ENCODE peak calls at places on chromosomes 7 and 10, in seven cellular contexts. P is K562, M is HL-60, T is stomach, O is SK-N-SH, K is GM23338, J is prostate gland. B is an unnamed sample.
A peak's percentile ranks its signal among the peaks of the same experiment; 100 is the strongest.

GRCh38 chr10:111126073-111126472 is 49.2 kb downstream of the ADRA2A start:
- DNase-seq in P (no peak), K (no peak), M (no peak), J (no peak), T (no peak), O (no peak), B (no peak)

GRCh38 chr10:1873916-1874315 is 136.6 kb upstream of the ADARB2 start:
- DNase-seq in K (no peak), M (no peak), P (no peak), T (no peak), J (no peak), O (no peak), B (no peak)

GRCh38 chr7:143222782-143223181 is 945 bp downstream of the TAS2R40 start:
- DNase-seq in T (peak; percentile 34), P (no peak), M (peak; percentile 91), J (no peak), K (no peak), O (no peak), B (no peak)

GRCh38 chr10:69869291-69869841 is 67.7 kb downstream of the COL13A1 start:
- DNase-seq in P (no peak), K (no peak), M (no peak), T (peak; percentile 66), O (peak; percentile 61), J (peak; percentile 23), B (no peak)

GRCh38 chr10:19958787-19959186 is 142.6 kb downstream of the PLXDC2 start:
- DNase-seq in M (no peak), P (no peak), O (no peak), J (no peak), T (no peak), K (no peak), B (no peak)

GRCh38 chr10:102451105-102451969 is at the start of gene C10orf95:
- DNase-seq in J (no peak), P (no peak), K (peak; percentile 52), M (peak; percentile 19), O (no peak), T (no peak), B (no peak)

GRCh38 chr7:150365673-150366398 is 2.8 kb upstream of the REPIN1 start:
- DNase-seq in P (no peak), O (no peak), K (peak; percentile 67), J (no peak), M (peak; percentile 66), T (no peak), B (no peak)

GRCh38 chr7:54798569-54798968 is 39.6 kb upstream of the SEC61G start:
- DNase-seq in T (no peak), O (no peak), K (no peak), M (no peak), P (no peak), J (peak; percentile 30), B (no peak)

GRCh38 chr7:16929146-16929762 is 47.5 kb upstream of the AGR3 start:
- DNase-seq in J (no peak), T (no peak), O (no peak), K (no peak), P (no peak), M (peak; percentile 72), B (no peak)

DNA sequence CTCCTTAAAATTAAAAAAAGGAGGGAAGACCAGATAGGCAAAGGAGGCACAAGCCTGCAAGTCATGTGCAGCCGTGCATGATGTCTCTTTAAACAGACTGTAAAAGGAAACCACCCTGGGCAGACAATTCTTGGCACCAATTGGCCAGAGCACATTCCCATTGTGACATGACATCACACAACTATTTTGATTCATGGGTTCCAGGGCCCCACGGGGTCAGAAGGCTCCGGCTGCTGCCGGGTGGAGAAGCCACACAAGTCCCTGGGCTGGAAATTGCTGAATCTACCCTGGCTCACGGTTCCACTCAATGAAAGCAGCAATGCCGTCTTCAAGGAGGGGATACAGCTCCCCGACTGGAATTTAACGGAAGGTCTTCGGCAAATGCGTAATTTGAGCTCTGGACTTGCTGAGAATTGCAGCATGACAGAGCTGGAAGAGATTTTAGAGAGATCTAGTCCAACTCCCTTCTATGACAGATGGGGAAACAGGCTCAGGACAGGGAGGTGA is 140.5 kb downstream of the PRKAG2 start:
- DNase-seq in M (no peak), O (peak; percentile 76), K (peak; percentile 68), T (peak; percentile 44), J (peak; percentile 74), P (peak; percentile 23), B (peak; percentile 79)
- TF ChIP-seq POLR2AphosphoS5 in M (no peak), O (peak; percentile 68), K (no peak), T (peak; percentile 28), J (peak; percentile 74), P (no peak), B (peak; percentile 45)

DNA sequence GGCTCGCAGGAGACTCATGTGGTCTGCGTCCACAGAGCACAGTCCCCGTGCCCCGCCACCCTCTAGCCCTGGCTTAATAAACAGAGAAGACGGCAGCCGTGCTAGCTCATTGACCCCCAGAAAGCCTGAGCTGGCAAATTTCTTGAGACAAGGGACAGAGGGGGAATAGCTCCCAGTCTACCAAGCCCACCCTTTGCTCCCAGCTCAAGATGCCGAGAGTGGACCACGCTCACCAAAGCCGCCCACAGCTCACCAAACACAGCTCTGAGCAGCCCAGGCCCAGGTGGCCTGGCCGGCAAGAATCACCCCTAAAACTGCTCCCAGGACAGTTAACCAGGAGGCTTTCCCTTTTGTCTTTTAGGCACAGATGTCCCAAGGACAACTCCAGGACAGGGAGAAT is 5.4 kb downstream of the PDGFA start:
- DNase-seq in T (no peak), J (no peak), O (no peak), P (no peak), M (no peak), K (no peak), B (no peak)
- H3K4me3 ChIP-seq in T (peak overlapping the region; percentile 85), J (no peak overlapping the region), O (no peak overlapping the region), P (no peak overlapping the region), M (no peak overlapping the region), K (peak overlapping the region; percentile 94), B (no peak overlapping the region)

DNA sequence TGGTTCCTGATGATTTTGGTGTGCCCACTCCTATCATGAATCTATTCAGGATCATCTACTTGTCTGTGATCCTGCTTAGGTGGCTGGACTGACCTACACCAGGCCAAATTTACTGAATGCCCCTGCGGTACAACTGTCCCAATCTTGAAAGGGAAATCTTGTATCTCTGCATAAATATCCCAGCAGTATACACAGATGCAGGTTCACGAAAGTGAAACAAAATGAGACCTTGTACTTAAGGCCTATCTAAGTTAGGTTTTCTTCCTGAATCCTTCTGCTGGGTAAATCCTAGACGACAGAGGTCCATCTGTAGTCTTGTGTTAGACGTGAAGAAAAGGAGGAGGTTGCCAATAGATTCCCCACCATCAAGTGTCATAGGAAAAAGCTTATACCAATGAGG is 85.5 kb upstream of the NOBOX start:
- DNase-seq in O (no peak), J (no peak), T (no peak), M (no peak), K (no peak), P (no peak), B (no peak)
- TF ChIP-seq POLR2AphosphoS5 in O (no peak), J (no peak), T (no peak), M (no peak), K (no peak), P (no peak), B (no peak)

GRCh38 chr7:37806152-37806551 is 42.2 kb upstream of the NME8 start:
- DNase-seq in P (no peak), K (no peak), M (no peak), O (no peak), J (no peak), T (no peak), B (no peak)
- H3K4me3 ChIP-seq in P (no peak overlapping the region), K (no peak overlapping the region), M (no peak overlapping the region), O (no peak overlapping the region), J (no peak overlapping the region), T (no peak overlapping the region), B (no peak overlapping the region)

GRCh38 chr7:2689951-2690705 is 2.1 kb downstream of the AMZ1 start:
- DNase-seq in O (no peak), M (no peak), P (no peak), J (no peak), K (no peak), T (no peak), B (no peak)

GRCh38 chr7:2689343-2689847 is 1.4 kb downstream of the AMZ1 start:
- DNase-seq in M (no peak), P (no peak), J (no peak), K (no peak), T (no peak), O (no peak), B (no peak)

GRCh38 chr7:2687881-2688318 is at the start of gene AMZ1:
- DNase-seq in O (peak; percentile 80), J (no peak), T (no peak), K (no peak), M (no peak), P (no peak), B (no peak)

GRCh38 chr7:2687338-2687869 is 598 bp upstream of the AMZ1 start:
- DNase-seq in T (peak; percentile 40), K (no peak), J (no peak), M (no peak), P (no peak), O (peak; percentile 93), B (no peak)

GRCh38 chr7:2688409-2689342 is 674 bp downstream of the AMZ1 start:
- DNase-seq in O (peak; percentile 72), K (no peak), J (no peak), M (no peak), P (no peak), T (no peak), B (no peak)
- TF ChIP-seq POLR2AphosphoS5 in O (no peak), K (no peak), J (no peak), M (no peak), P (no peak), T (no peak), B (no peak)